ENCODE peak calls at places on chromosomes 3 and 15, in nine cellular contexts. N, Q, W, D, F, X, T, B and Z are unnamed samples.

GRCh38 chr15:98428253-98428989 is 219.9 kb upstream of the IGF1R start:
- DNase-seq in N (peak; percentile 21), Q (no peak), W (peak; percentile 9), D (peak; percentile 67), F (peak; percentile 90), X (peak; percentile 73), T (peak; percentile 71), B (peak; percentile 66), Z (peak; percentile 83)

GRCh38 chr3:161559177-161559998 is 62.8 kb downstream of the OTOL1 start:
- DNase-seq in N (no peak), Q (peak; percentile 57), W (peak; percentile 39), D (no peak), F (peak; percentile 26), X (peak; percentile 29), T (no peak), B (no peak), Z (no peak)

GRCh38 chr3:136651585-136651984 is 100.6 kb downstream of the STAG1 start:
- DNase-seq in N (no peak), Q (no peak), W (no peak), D (no peak), F (no peak), X (no peak), T (no peak), B (no peak), Z (no peak)

GRCh38 chr15:33801954-33802353 is 166.3 kb upstream of the CHRM5 start:
- DNase-seq in N (no peak), Q (no peak), W (no peak), D (no peak), F (no peak), X (no peak), T (no peak), B (no peak), Z (no peak)

GRCh38 chr3:14118400-14119165 is 6.1 kb downstream of the CHCHD4 start:
- DNase-seq in N (no peak), Q (no peak), W (no peak), D (no peak), F (no peak), X (no peak), T (no peak), B (no peak), Z (no peak)

GRCh38 chr3:52028572-52028971 is 27.8 kb downstream of the DUSP7 start:
- DNase-seq in N (no peak), Q (no peak), W (no peak), D (no peak), F (no peak), X (no peak), T (peak; percentile 84), B (peak; percentile 81), Z (no peak)

GRCh38 chr3:141877911-141878310 is 1.5 kb downstream of the ATP1B3 start:
- DNase-seq in N (no peak), Q (no peak), W (no peak), D (no peak), F (no peak), X (no peak), T (no peak), B (no peak), Z (no peak)

GRCh38 chr3:169022457-169022856 is 641.1 kb downstream of the MECOM start:
- DNase-seq in N (no peak), Q (no peak), W (no peak), D (no peak), F (no peak), X (no peak), T (no peak), B (no peak), Z (no peak)

GRCh38 chr3:8438507-8439079 is 63.0 kb upstream of the LMCD1 start:
- DNase-seq in N (no peak), Q (no peak), W (no peak), D (no peak), F (no peak), X (no peak), T (no peak), B (no peak), Z (no peak)

GRCh38 chr3:139173372-139174108 is 128.8 kb upstream of the PRR23C start:
- DNase-seq in N (peak; percentile 17), Q (no peak), W (no peak), D (no peak), F (no peak), X (no peak), T (no peak), B (no peak), Z (no peak)

GRCh38 chr3:41915353-41915752 is 46.5 kb downstream of the ULK4 start:
- DNase-seq in N (no peak), Q (no peak), W (no peak), D (no peak), F (no peak), X (no peak), T (no peak), B (no peak), Z (no peak)

GRCh38 chr3:146277953-146278631 is 27.2 kb upstream of the PLSCR4 start:
- DNase-seq in N (peak; percentile 84), Q (no peak), W (no peak), D (no peak), F (no peak), X (no peak), T (no peak), B (peak; percentile 32), Z (no peak)

GRCh38 chr15:70508561-70509281 is 254.6 kb downstream of the UACA start:
- DNase-seq in N (no peak), Q (no peak), W (no peak), D (peak; percentile 81), F (no peak), X (peak; percentile 84), T (no peak), B (no peak), Z (no peak)

GRCh38 chr3:123672429-123673146 is 87.7 kb upstream of the HACD2 start:
- DNase-seq in N (no peak), Q (no peak), W (no peak), D (no peak), F (no peak), X (no peak), T (no peak), B (no peak), Z (no peak)

GRCh38 chr15:65476942-65477341 is 40.5 kb downstream of the DPP8 start:
- DNase-seq in N (peak; percentile 67), Q (no peak), W (no peak), D (no peak), F (no peak), X (no peak), T (no peak), B (no peak), Z (no peak)

GRCh38 chr3:114452176-114452744 is 158.4 kb downstream of the TIGIT start:
- DNase-seq in N (no peak), Q (no peak), W (no peak), D (no peak), F (no peak), X (no peak), T (no peak), B (no peak), Z (no peak)

GRCh38 chr15:62928242-62928995 is 114.1 kb upstream of the TPM1 start:
- DNase-seq in N (peak; percentile 95), Q (no peak), W (no peak), D (no peak), F (no peak), X (no peak), T (no peak), B (peak; percentile 48), Z (no peak)

GRCh38 chr15:47803767-47804166 is 86.5 kb downstream of the SEMA6D start:
- DNase-seq in N (no peak), Q (no peak), W (no peak), D (no peak), F (no peak), X (no peak), T (no peak), B (no peak), Z (no peak)

GRCh38 chr3:13706886-13707285 is 158.0 kb downstream of the FBLN2 start:
- DNase-seq in N (no peak), Q (no peak), W (no peak), D (peak; percentile 11), F (no peak), X (no peak), T (no peak), B (peak; percentile 2), Z (peak; percentile 3)

GRCh38 chr3:169241575-169241927 is 422.0 kb downstream of the MECOM start:
- DNase-seq in N (no peak), Q (no peak), W (no peak), D (no peak), F (no peak), X (no peak), T (no peak), B (no peak), Z (no peak)

GRCh38 chr3:197953881-197954280 is 3.9 kb downstream of the RPL35A start:
- DNase-seq in N (peak; percentile 21), Q (no peak), W (no peak), D (no peak), F (no peak), X (no peak), T (no peak), B (peak; percentile 70), Z (no peak)

GRCh38 chr3:141366285-141367037 is 1.8 kb upstream of the ZBTB38 start:
- DNase-seq in N (peak; percentile 75), Q (no peak), W (no peak), D (peak; percentile 79), F (no peak), X (peak; percentile 52), T (peak; percentile 34), B (peak; percentile 22), Z (no peak)

GRCh38 chr3:38454179-38454883 is 641 bp downstream of the ACVR2B start:
- DNase-seq in N (no peak), Q (no peak), W (no peak), D (no peak), F (peak; percentile 22), X (peak; percentile 30), T (peak; percentile 25), B (no peak), Z (peak; percentile 34)

GRCh38 chr3:1092771-1093170 is at the start of gene CNTN6:
- DNase-seq in N (no peak), Q (no peak), W (no peak), D (no peak), F (no peak), X (no peak), T (no peak), B (no peak), Z (no peak)

GRCh38 chr15:83248151-83248851 is 36.2 kb downstream of the BNC1 start:
- DNase-seq in N (peak; percentile 25), Q (peak; percentile 40), W (peak; percentile 64), D (no peak), F (peak; percentile 57), X (peak; percentile 34), T (no peak), B (peak; percentile 19), Z (peak; percentile 38)

GRCh38 chr3:32420138-32420981 is 28.7 kb downstream of the CMTM7 start:
- DNase-seq in N (no peak), Q (no peak), W (peak; percentile 80), D (peak; percentile 47), F (peak; percentile 24), X (peak; percentile 93), T (no peak), B (no peak), Z (peak; percentile 48)

GRCh38 chr3:185204894-185205293 is 49.0 kb downstream of the EHHADH start:
- DNase-seq in N (no peak), Q (no peak), W (no peak), D (no peak), F (no peak), X (no peak), T (no peak), B (no peak), Z (no peak)

GRCh38 chr3:159821737-159822136 is 166.9 kb upstream of the IL12A start:
- DNase-seq in N (no peak), Q (no peak), W (no peak), D (no peak), F (no peak), X (no peak), T (no peak), B (no peak), Z (no peak)